ENCODE peak calls at places on chromosomes 6 and 20, in five cellular contexts. I, K, S, D and H are unnamed samples.

GRCh38 chr6:100404051-100404450 is 60.7 kb downstream of the SIM1 start:
- DNase-seq in K (no peak), D (no peak), I (no peak), S (no peak), H (no peak)

GRCh38 chr6:35139924-35140524 is 1.1 kb downstream of the TCP11 start:
- DNase-seq in K (peak), S (no peak), I (peak), D (peak), H (peak)

GRCh38 chr20:46764068-46764467 is 54.6 kb downstream of the SLC2A10 start:
- DNase-seq in S (no peak), D (no peak), K (no peak), I (no peak), H (no peak)

GRCh38 chr20:4512891-4513550 is 208.7 kb upstream of the PRND start:
- DNase-seq in I (no peak), D (no peak), K (peak), S (no peak), H (no peak)

GRCh38 chr6:134517145-134517658 is 199.3 kb upstream of the SGK1 start:
- DNase-seq in K (peak), I (no peak), S (peak), D (peak), H (peak)

GRCh38 chr20:2618815-2619214 is 33.6 kb upstream of the NOP56 start:
- DNase-seq in D (no peak), K (no peak), I (no peak), S (no peak), H (no peak)

GRCh38 chr20:47278907-47279348 is 77.6 kb downstream of the ZMYND8 start:
- DNase-seq in K (peak), S (no peak), D (no peak), I (no peak), H (no peak)

GRCh38 chr6:37354526-37355384 is 972 bp downstream of the RNF8 start:
- DNase-seq in D (peak), S (peak), I (no peak), K (peak), H (peak)

GRCh38 chr6:24426729-24427446 is 24.2 kb downstream of the MRS2 start:
- DNase-seq in I (no peak), D (no peak), K (no peak), S (no peak), H (no peak)

GRCh38 chr6:33787336-33787953 is 1.5 kb downstream of the LEMD2 start:
- DNase-seq in K (peak), D (no peak), I (no peak), S (no peak), H (no peak)

GRCh38 chr6:70180904-70181599 is 121.8 kb downstream of the COL9A1 start:
- DNase-seq in I (no peak), K (no peak), D (no peak), S (no peak), H (no peak)

GRCh38 chr20:59822291-59823029 is 111.0 kb downstream of the SYCP2 start:
- DNase-seq in I (no peak), D (no peak), S (peak), K (no peak), H (no peak)

GRCh38 chr20:44981736-44982406 is 15.6 kb downstream of the STK4 start:
- DNase-seq in D (no peak), K (no peak), S (no peak), I (no peak), H (no peak)

GRCh38 chr6:219641-220198 is 72.6 kb upstream of the DUSP22 start:
- DNase-seq in K (peak), D (no peak), S (peak), I (peak), H (no peak)

GRCh38 chr6:168699631-168700315 is 258.8 kb downstream of the SMOC2 start:
- DNase-seq in K (no peak), I (no peak), D (no peak), S (no peak), H (no peak)

GRCh38 chr6:42960243-42961019 is at the start of gene GNMT:
- DNase-seq in D (no peak), I (no peak), S (peak), K (peak), H (peak)

GRCh38 chr20:23159256-23159922 is 73.3 kb upstream of the CD93 start:
- DNase-seq in I (no peak), K (no peak), D (no peak), S (no peak), H (no peak)

GRCh38 chr6:35088281-35089215 is 52.6 kb downstream of the TCP11 start:
- DNase-seq in D (no peak), I (no peak), K (no peak), S (peak), H (no peak)

GRCh38 chr6:118320652-118321051 is 227.4 kb upstream of the PLN start:
- DNase-seq in S (no peak), I (no peak), D (no peak), K (no peak), H (no peak)

GRCh38 chr6:38169826-38170526 is 350.4 kb downstream of the ZFAND3 start:
- DNase-seq in D (no peak), S (no peak), I (no peak), K (no peak), H (no peak)